ENCODE peak calls at places on chromosomes 11 and 22, in seven cellular contexts. K is K562, V is suprapubic skin, X is GM23338, J is H1, W is breast epithelium, G is transverse colon. S is an unnamed sample. For H3K4me1 and H3K27me3, the result is how much of the 10 kb centered on the place peaks cover.

GRCh38 chr11:104813532-104813931 is 84.7 kb downstream of the CASP12 start:
- DNase-seq in V (no peak), X (peak), G (no peak), W (no peak), K (no peak), J (no peak), S (no peak)

GRCh38 chr22:45344339-45344738 is 34.6 kb downstream of the FAM118A start:
- DNase-seq in V (no peak), W (no peak), J (no peak), K (peak), X (peak), G (no peak), S (no peak)

GRCh38 chr22:35355744-35356420 is 25.0 kb upstream of the HMOX1 start:
- DNase-seq in W (no peak), J (no peak), K (no peak), X (no peak), V (no peak), G (no peak), S (no peak)

GRCh38 chr11:117690484-117691205 is 106.4 kb downstream of the DSCAML1 start:
- DNase-seq in K (no peak), G (no peak), V (no peak), J (no peak), W (no peak), X (no peak), S (no peak)

GRCh38 chr22:25448435-25449051 is 115.9 kb upstream of the GRK3 start:
- DNase-seq in G (no peak), K (peak), W (no peak), X (peak), V (no peak), J (no peak), S (no peak)

GRCh38 chr11:75314771-75315438 is 36.6 kb downstream of the ARRB1 start:
- DNase-seq in V (no peak), G (no peak), K (no peak), X (no peak), J (no peak), W (no peak), S (no peak)

GRCh38 chr11:10818594-10818993 is 9.9 kb upstream of the EIF4G2 start:
- DNase-seq in X (no peak), K (no peak), G (no peak), W (no peak), J (no peak), V (no peak), S (no peak)

GRCh38 chr11:61115498-61116224 is 13.4 kb downstream of the CD5 start:
- DNase-seq in K (no peak), W (no peak), G (no peak), J (no peak), V (no peak), X (no peak), S (peak)

GRCh38 chr22:49629586-49630447 is 197.9 kb downstream of the BRD1 start:
- DNase-seq in J (no peak), X (no peak), G (no peak), V (no peak), K (no peak), W (no peak), S (peak)

GRCh38 chr11:45354976-45355705 is 69.0 kb upstream of the SYT13 start:
- DNase-seq in V (peak), X (peak), G (peak), K (peak), W (peak), J (no peak), S (peak)

GRCh38 chr22:31085928-31086327 is 4.8 kb downstream of the SMTN start:
- DNase-seq in X (no peak), J (no peak), G (no peak), K (no peak), V (no peak), W (no peak), S (no peak)

GRCh38 chr22:21738966-21739365 is 3.4 kb upstream of the YPEL1 start:
- DNase-seq in G (no peak), K (no peak), V (no peak), J (no peak), W (no peak), X (no peak), S (no peak)

GRCh38 chr11:2305862-2306823 is 4.3 kb downstream of the TSPAN32 start:
- DNase-seq in W (peak), X (no peak), G (peak), J (no peak), K (no peak), V (peak), S (peak)

GRCh38 chr11:133425992-133426391 is 106.3 kb downstream of the OPCML start:
- DNase-seq in W (no peak), K (no peak), X (no peak), G (no peak), J (no peak), V (no peak), S (no peak)

GRCh38 chr11:1437500-1437899 is 47.8 kb downstream of the BRSK2 start:
- DNase-seq in K (peak), W (no peak), V (no peak), J (no peak), G (no peak), X (no peak), S (peak)

GRCh38 chr11:121810291-121810690 is 305.7 kb downstream of the BLID start:
- DNase-seq in J (no peak), W (no peak), X (no peak), V (no peak), K (no peak), G (no peak), S (no peak)

GRCh38 chr11:23079382-23079813 is 219.1 kb upstream of the CCDC179 start:
- DNase-seq in X (no peak), V (no peak), J (no peak), W (no peak), K (no peak), G (no peak), S (no peak)

GRCh38 chr11:19121646-19122045 is 4.7 kb downstream of the ZDHHC13 start:
- DNase-seq in G (no peak), X (no peak), K (no peak), J (no peak), V (no peak), W (no peak), S (no peak)

GRCh38 chr11:130457909-130458729 is 9.7 kb downstream of the ADAMTS15 start:
- DNase-seq in V (no peak), X (no peak), G (no peak), K (no peak), W (no peak), J (no peak), S (no peak)

GRCh38 chr11:68270334-68271022 is 1.3 kb downstream of the C11orf24 start:
- DNase-seq in G (peak), K (no peak), V (no peak), J (no peak), X (no peak), W (no peak), S (no peak)

GRCh38 chr11:468036-468435 is 18.0 kb downstream of the PTDSS2 start:
- DNase-seq in V (no peak), W (no peak), X (no peak), J (no peak), G (no peak), K (no peak), S (no peak)

GRCh38 chr22:38419121-38419863 is 35.7 kb downstream of the KCNJ4 start:
- DNase-seq in W (no peak), G (no peak), K (no peak), J (no peak), V (no peak), X (no peak), S (peak)

GRCh38 chr22:48752451-48753380 is 1075.0 kb downstream of the BRD1 start:
- DNase-seq in V (peak), K (no peak), J (no peak), X (no peak), W (no peak), G (no peak), S (no peak)

GRCh38 chr11:76119779-76120178 is 86.5 kb downstream of the WNT11 start:
- DNase-seq in V (no peak), X (no peak), G (no peak), K (no peak), W (no peak), J (no peak), S (no peak)

GRCh38 chr11:80330302-80330701 is 889.5 kb upstream of the TENM4 start:
- DNase-seq in W (no peak), J (no peak), G (no peak), X (no peak), V (no peak), K (no peak), S (no peak)

GRCh38 chr11:72773291-72773690 is 20.6 kb downstream of the STARD10 start:
- DNase-seq in G (no peak), K (peak), J (no peak), X (no peak), V (no peak), W (no peak), S (no peak)

GRCh38 chr22:19818264-19819208 is 36.1 kb downstream of the GNB1L start:
- DNase-seq in J (no peak), K (no peak), W (no peak), X (no peak), V (peak), G (no peak), S (no peak)

GRCh38 chr11:61567286-61568061 is 13.4 kb downstream of the SYT7 start:
- DNase-seq in V (peak), K (peak), W (peak), G (peak), X (peak), J (peak), S (peak)

GRCh38 chr11:57639321-57640067 is 10.2 kb downstream of the YPEL4 start:
- DNase-seq in V (no peak), J (peak), K (no peak), X (peak), G (no peak), W (no peak), S (no peak)

GRCh38 chr11:32852142-32852541 is 22.4 kb downstream of the PRRG4 start:
- DNase-seq in G (peak), J (no peak), X (no peak), V (no peak), K (no peak), W (no peak), S (no peak)

GRCh38 chr11:75383246-75383645 is 16.1 kb upstream of the RPS3 start:
- DNase-seq in G (no peak), V (no peak), W (peak), J (no peak), X (peak), K (no peak), S (peak)

GRCh38 chr22:50150161-50151129 is 20.1 kb upstream of the PANX2 start:
- DNase-seq in W (no peak), J (no peak), V (peak), K (no peak), X (no peak), G (no peak), S (no peak)

GRCh38 chr11:44950036-44950624 is 553 bp downstream of the TP53I11 start:
- DNase-seq in K (no peak), G (peak), V (no peak), W (no peak), J (no peak), X (no peak), S (peak)

GRCh38 chr22:45310331-45311032 is 748 bp downstream of the FAM118A start:
- DNase-seq in X (no peak), K (no peak), J (no peak), G (no peak), V (no peak), W (no peak), S (peak)

GRCh38 chr11:10304495-10305261 is at the start of gene ADM:
- DNase-seq in W (peak), X (peak), G (peak), V (peak), J (no peak), K (peak), S (peak)

GRCh38 chr22:42301072-42301741 is 30.8 kb upstream of the TCF20 start:
- DNase-seq in K (no peak), X (no peak), J (no peak), W (no peak), G (no peak), V (no peak), S (no peak)
- H3K4me1 ChIP-seq in K (under half), X (under half), J (half or more), W (under half), G (under half), V (under half), S (under half)

GRCh38 chr11:78417888-78418583 is 416 bp upstream of the GAB2 start:
- DNase-seq in K (peak), W (peak), X (peak), J (no peak), V (peak), G (peak), S (peak)
- TF ChIP-seq POLR2AphosphoS5 in K (peak), W (peak), X (peak), J (no peak), V (peak), G (peak), S (peak)

GRCh38 chr11:70552167-70552435 is 153.8 kb downstream of the CTTN start:
- DNase-seq in V (no peak), J (no peak), X (no peak), G (no peak), K (no peak), W (no peak), S (no peak)

GRCh38 chr11:70549796-70550195 is 151.5 kb downstream of the CTTN start:
- DNase-seq in V (no peak), J (no peak), K (no peak), W (no peak), X (no peak), G (no peak), S (peak)

GRCh38 chr11:70549386-70549785 is 151.1 kb downstream of the CTTN start:
- DNase-seq in K (no peak), W (no peak), J (no peak), G (no peak), X (no peak), V (no peak), S (peak)

GRCh38 chr11:70551323-70552166 is 153.2 kb downstream of the CTTN start:
- DNase-seq in K (no peak), V (no peak), W (no peak), X (no peak), J (no peak), G (no peak), S (peak)

GRCh38 chr11:70550456-70551195 is 152.3 kb downstream of the CTTN start:
- DNase-seq in W (no peak), V (no peak), K (no peak), X (no peak), J (no peak), G (no peak), S (peak)
- H3K27me3 ChIP-seq in W (under half), V (under half), K (under half), X (under half), J (under half), G (under half), S (under half)

GRCh38 chr22:37028692-37029674 is 9.4 kb downstream of the MPST start:
- DNase-seq in G (no peak), V (no peak), K (no peak), X (no peak), W (no peak), J (no peak), S (no peak)
- H3K4me1 ChIP-seq in G (half or more), V (under half), K (under half), X (under half), W (under half), J (under half), S (under half)

DNA sequence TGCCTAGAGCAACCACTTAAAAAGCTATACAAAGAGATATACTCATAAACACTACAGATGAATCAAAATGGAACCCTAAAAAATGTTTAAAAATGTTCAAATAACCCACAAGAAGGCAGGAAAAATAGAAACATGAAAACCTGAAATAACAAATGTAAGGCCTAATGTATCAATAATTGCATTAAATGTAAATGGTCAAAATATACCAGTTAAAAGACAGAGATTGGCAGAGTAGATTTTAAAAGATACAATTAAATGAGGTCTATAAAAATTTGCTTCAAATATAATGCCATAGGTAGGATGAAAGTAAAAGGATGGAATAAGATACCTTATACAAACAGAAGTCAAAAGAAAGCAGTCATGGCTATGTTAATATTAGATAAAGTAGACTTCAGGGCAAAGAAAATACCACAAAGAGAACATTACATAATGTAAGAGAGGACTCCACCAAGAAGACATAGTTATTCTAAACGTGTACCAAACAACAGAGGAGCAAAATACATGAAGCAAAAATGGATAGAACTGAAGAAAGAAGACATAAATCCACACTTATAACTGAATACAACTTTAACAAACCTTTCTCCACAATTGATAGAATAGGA is 25.2 kb downstream of the SHANK2 start:
- DNase-seq in K (no peak), V (no peak), G (no peak), X (no peak), J (no peak), W (no peak), S (no peak)
- TF ChIP-seq POLR2AphosphoS5 in K (no peak), V (no peak), G (no peak), X (no peak), J (no peak), W (no peak), S (no peak)

DNA sequence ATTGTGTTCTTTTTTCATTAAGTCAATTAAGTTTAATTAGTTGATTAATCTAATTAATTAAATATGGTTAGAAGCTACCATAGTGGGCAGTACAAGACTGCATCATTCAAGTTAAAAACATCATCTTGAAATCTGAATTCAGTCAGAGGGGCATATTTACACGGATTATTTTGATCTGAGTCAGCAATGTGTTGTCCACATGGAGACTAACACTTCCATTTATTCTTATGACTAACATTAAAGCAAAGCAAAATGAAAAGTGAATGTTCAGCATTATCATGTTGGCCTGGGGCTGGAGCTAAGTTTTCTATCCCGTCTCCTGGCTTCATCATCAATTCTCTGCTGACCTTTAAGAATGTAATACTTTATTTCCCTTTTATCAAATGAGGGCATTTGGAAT is 17.3 kb downstream of the FLI1 start:
- DNase-seq in V (no peak), K (no peak), G (no peak), J (no peak), X (no peak), W (no peak), S (no peak)
- H3K27me3 ChIP-seq in V (under half), K (under half), G (under half), J (under half), X (under half), W (under half), S (under half)